ENCODE peak calls at places on chromosomes 5 and 9, in five cellular contexts. One of them, this sample, is unnamed.

GRCh38 chr5:66410056-66410455 is 186.1 kb upstream of the MAST4 start:
- DNase-seq in cardiac fibroblast: no peak
- DNase-seq in pancreas: no peak
- DNase-seq in sigmoid colon: no peak
- DNase-seq in foreskin fibroblast: no peak
- DNase-seq in this sample: no peak

GRCh38 chr9:133713960-133714495 is 24.1 kb downstream of the SARDH start:
- DNase-seq in cardiac fibroblast: no peak
- DNase-seq in pancreas: no peak
- DNase-seq in sigmoid colon: no peak
- DNase-seq in foreskin fibroblast: no peak
- DNase-seq in this sample: no peak

GRCh38 chr5:172383231-172383802 is 71.0 kb downstream of the SH3PXD2B start:
- DNase-seq in cardiac fibroblast: peak; percentile 40
- DNase-seq in pancreas: peak; percentile 54
- DNase-seq in sigmoid colon: no peak
- DNase-seq in foreskin fibroblast: peak; percentile 16
- DNase-seq in this sample: peak; percentile 72

GRCh38 chr9:109477269-109478203 is 20.6 kb downstream of the PTPN3 start:
- DNase-seq in cardiac fibroblast: no peak
- DNase-seq in pancreas: peak; percentile 97
- DNase-seq in sigmoid colon: no peak
- DNase-seq in foreskin fibroblast: no peak
- DNase-seq in this sample: peak; percentile 56

GRCh38 chr5:33526755-33527154 is 86.0 kb downstream of the TARS1 start:
- DNase-seq in cardiac fibroblast: no peak
- DNase-seq in pancreas: peak; percentile 37
- DNase-seq in sigmoid colon: no peak
- DNase-seq in foreskin fibroblast: no peak
- DNase-seq in this sample: peak; percentile 29

GRCh38 chr5:109141499-109142200 is 268.1 kb downstream of the PJA2 start:
- DNase-seq in cardiac fibroblast: no peak
- DNase-seq in pancreas: no peak
- DNase-seq in sigmoid colon: no peak
- DNase-seq in foreskin fibroblast: peak; percentile 10
- DNase-seq in this sample: no peak

GRCh38 chr9:72443855-72444254 is 77.6 kb upstream of the TMC1 start:
- DNase-seq in cardiac fibroblast: no peak
- DNase-seq in pancreas: no peak
- DNase-seq in sigmoid colon: no peak
- DNase-seq in foreskin fibroblast: no peak
- DNase-seq in this sample: no peak

GRCh38 chr5:36066540-36067210 is at the start of gene UGT3A2:
- DNase-seq in cardiac fibroblast: no peak
- DNase-seq in pancreas: no peak
- DNase-seq in sigmoid colon: no peak
- DNase-seq in foreskin fibroblast: no peak
- DNase-seq in this sample: no peak

GRCh38 chr5:137699291-137700281 is 36.3 kb downstream of the KLHL3 start:
- DNase-seq in cardiac fibroblast: peak; percentile 42
- DNase-seq in pancreas: no peak
- DNase-seq in sigmoid colon: no peak
- DNase-seq in foreskin fibroblast: no peak
- DNase-seq in this sample: no peak

GRCh38 chr5:105508519-105508918 is 1945.9 kb upstream of the NUDT12 start:
- DNase-seq in cardiac fibroblast: peak; percentile 0
- DNase-seq in pancreas: no peak
- DNase-seq in sigmoid colon: no peak
- DNase-seq in foreskin fibroblast: no peak
- DNase-seq in this sample: peak; percentile 24

GRCh38 chr5:44862808-44863207 is 54.1 kb downstream of the MRPS30 start:
- DNase-seq in cardiac fibroblast: peak; percentile 5
- DNase-seq in pancreas: no peak
- DNase-seq in sigmoid colon: no peak
- DNase-seq in foreskin fibroblast: no peak
- DNase-seq in this sample: peak; percentile 36

GRCh38 chr5:74409166-74409706 is 231.3 kb downstream of the ENC1 start:
- DNase-seq in cardiac fibroblast: no peak
- DNase-seq in pancreas: peak; percentile 72
- DNase-seq in sigmoid colon: no peak
- DNase-seq in foreskin fibroblast: no peak
- DNase-seq in this sample: no peak

GRCh38 chr9:112241491-112241890 is 66.4 kb upstream of the SUSD1 start:
- DNase-seq in cardiac fibroblast: peak; percentile 30
- DNase-seq in pancreas: no peak
- DNase-seq in sigmoid colon: no peak
- DNase-seq in foreskin fibroblast: no peak
- DNase-seq in this sample: peak; percentile 16

GRCh38 chr9:4114569-4115505 is 185.0 kb downstream of the GLIS3 start:
- DNase-seq in cardiac fibroblast: peak; percentile 65
- DNase-seq in pancreas: no peak
- DNase-seq in sigmoid colon: no peak
- DNase-seq in foreskin fibroblast: no peak
- DNase-seq in this sample: no peak

GRCh38 chr5:154523704-154524103 is 45.7 kb upstream of the HAND1 start:
- DNase-seq in cardiac fibroblast: peak; percentile 32
- DNase-seq in pancreas: no peak
- DNase-seq in sigmoid colon: no peak
- DNase-seq in foreskin fibroblast: no peak
- DNase-seq in this sample: no peak

GRCh38 chr5:8726383-8727036 is 819.4 kb downstream of the SEMA5A start:
- DNase-seq in cardiac fibroblast: no peak
- DNase-seq in pancreas: no peak
- DNase-seq in sigmoid colon: no peak
- DNase-seq in foreskin fibroblast: no peak
- DNase-seq in this sample: no peak

GRCh38 chr5:154356256-154356655 is 89.5 kb upstream of the SAP30L start:
- DNase-seq in cardiac fibroblast: peak; percentile 51
- DNase-seq in pancreas: no peak
- DNase-seq in sigmoid colon: peak; percentile 40
- DNase-seq in foreskin fibroblast: no peak
- DNase-seq in this sample: peak; percentile 68

GRCh38 chr9:91867740-91868139 is 82.3 kb downstream of the ROR2 start:
- DNase-seq in cardiac fibroblast: no peak
- DNase-seq in pancreas: no peak
- DNase-seq in sigmoid colon: no peak
- DNase-seq in foreskin fibroblast: no peak
- DNase-seq in this sample: no peak

GRCh38 chr9:73061131-73061530 is 90.5 kb upstream of the ANXA1 start:
- DNase-seq in cardiac fibroblast: no peak
- DNase-seq in pancreas: no peak
- DNase-seq in sigmoid colon: no peak
- DNase-seq in foreskin fibroblast: no peak
- DNase-seq in this sample: no peak

GRCh38 chr5:18465833-18466681 is 831.8 kb downstream of the TAF11L14 start:
- DNase-seq in cardiac fibroblast: peak; percentile 38
- DNase-seq in pancreas: peak; percentile 43
- DNase-seq in sigmoid colon: no peak
- DNase-seq in foreskin fibroblast: no peak
- DNase-seq in this sample: peak; percentile 78

GRCh38 chr9:92507496-92507895 is 25.2 kb upstream of the ASPN start:
- DNase-seq in cardiac fibroblast: no peak
- DNase-seq in pancreas: no peak
- DNase-seq in sigmoid colon: no peak
- DNase-seq in foreskin fibroblast: no peak
- DNase-seq in this sample: no peak

GRCh38 chr5:155616779-155617392 is 603.3 kb downstream of the KIF4B start:
- DNase-seq in cardiac fibroblast: peak; percentile 0
- DNase-seq in pancreas: no peak
- DNase-seq in sigmoid colon: no peak
- DNase-seq in foreskin fibroblast: no peak
- DNase-seq in this sample: peak; percentile 33

GRCh38 chr5:102826629-102827028 is 71.5 kb downstream of the PAM start:
- DNase-seq in cardiac fibroblast: no peak
- DNase-seq in pancreas: no peak
- DNase-seq in sigmoid colon: no peak
- DNase-seq in foreskin fibroblast: no peak
- DNase-seq in this sample: no peak

GRCh38 chr9:87148391-87149237 is 201.3 kb upstream of the GAS1 start:
- DNase-seq in cardiac fibroblast: peak; percentile 90
- DNase-seq in pancreas: peak; percentile 72
- DNase-seq in sigmoid colon: peak; percentile 91
- DNase-seq in foreskin fibroblast: peak; percentile 70
- DNase-seq in this sample: peak; percentile 22

GRCh38 chr5:173743641-173744343 is 127.3 kb upstream of the BOD1 start:
- DNase-seq in cardiac fibroblast: no peak
- DNase-seq in pancreas: no peak
- DNase-seq in sigmoid colon: no peak
- DNase-seq in foreskin fibroblast: no peak
- DNase-seq in this sample: no peak

GRCh38 chr5:107772418-107773310 is 101.9 kb upstream of the EFNA5 start:
- DNase-seq in cardiac fibroblast: no peak
- DNase-seq in pancreas: no peak
- DNase-seq in sigmoid colon: no peak
- DNase-seq in foreskin fibroblast: no peak
- DNase-seq in this sample: no peak

GRCh38 chr5:126594077-126594476 is 942 bp downstream of the ALDH7A1 start:
- DNase-seq in cardiac fibroblast: peak; percentile 21
- DNase-seq in pancreas: no peak
- DNase-seq in sigmoid colon: no peak
- DNase-seq in foreskin fibroblast: no peak
- DNase-seq in this sample: peak; percentile 47

GRCh38 chr9:112124156-112124555 is 50.9 kb downstream of the SUSD1 start:
- DNase-seq in cardiac fibroblast: no peak
- DNase-seq in pancreas: peak; percentile 41
- DNase-seq in sigmoid colon: no peak
- DNase-seq in foreskin fibroblast: no peak
- DNase-seq in this sample: no peak

GRCh38 chr9:3447813-3448212 is 78.0 kb downstream of the RFX3 start:
- DNase-seq in cardiac fibroblast: no peak
- DNase-seq in pancreas: no peak
- DNase-seq in sigmoid colon: no peak
- DNase-seq in foreskin fibroblast: no peak
- DNase-seq in this sample: no peak

GRCh38 chr5:78497573-78498533 is 137.4 kb downstream of the SCAMP1 start:
- DNase-seq in cardiac fibroblast: no peak
- DNase-seq in pancreas: no peak
- DNase-seq in sigmoid colon: no peak
- DNase-seq in foreskin fibroblast: no peak
- DNase-seq in this sample: no peak

GRCh38 chr5:53239301-53239990 is 129.9 kb upstream of the MOCS2 start:
- DNase-seq in cardiac fibroblast: peak; percentile 34
- DNase-seq in pancreas: no peak
- DNase-seq in sigmoid colon: no peak
- DNase-seq in foreskin fibroblast: no peak
- DNase-seq in this sample: no peak

GRCh38 chr9:126569036-126569435 is 44.7 kb upstream of the LMX1B start:
- DNase-seq in cardiac fibroblast: peak; percentile 20
- DNase-seq in pancreas: no peak
- DNase-seq in sigmoid colon: no peak
- DNase-seq in foreskin fibroblast: peak; percentile 7
- DNase-seq in this sample: peak; percentile 76

GRCh38 chr5:72092074-72092473 is 15.2 kb upstream of the MAP1B start:
- DNase-seq in cardiac fibroblast: no peak
- DNase-seq in pancreas: no peak
- DNase-seq in sigmoid colon: no peak
- DNase-seq in foreskin fibroblast: no peak
- DNase-seq in this sample: no peak

GRCh38 chr9:87122947-87123685 is 175.8 kb upstream of the GAS1 start:
- DNase-seq in cardiac fibroblast: peak; percentile 93
- DNase-seq in pancreas: no peak
- DNase-seq in sigmoid colon: no peak
- DNase-seq in foreskin fibroblast: peak; percentile 78
- DNase-seq in this sample: peak; percentile 66

GRCh38 chr5:167985373-167985772 is 306.1 kb upstream of the WWC1 start:
- DNase-seq in cardiac fibroblast: no peak
- DNase-seq in pancreas: no peak
- DNase-seq in sigmoid colon: no peak
- DNase-seq in foreskin fibroblast: no peak
- DNase-seq in this sample: no peak

GRCh38 chr9:110502842-110503241 is 76.7 kb downstream of the SVEP1 start:
- DNase-seq in cardiac fibroblast: no peak
- DNase-seq in pancreas: no peak
- DNase-seq in sigmoid colon: no peak
- DNase-seq in foreskin fibroblast: no peak
- DNase-seq in this sample: peak; percentile 16

GRCh38 chr5:31682847-31683246 is 43.9 kb downstream of the PDZD2 start:
- DNase-seq in cardiac fibroblast: no peak
- DNase-seq in pancreas: no peak
- DNase-seq in sigmoid colon: no peak
- DNase-seq in foreskin fibroblast: no peak
- DNase-seq in this sample: no peak
- TF ChIP-seq CTCF in cardiac fibroblast: no peak
- TF ChIP-seq CTCF in pancreas: no peak
- TF ChIP-seq CTCF in sigmoid colon: no peak
- TF ChIP-seq CTCF in foreskin fibroblast: no peak
- TF ChIP-seq CTCF in this sample: no peak

DNA sequence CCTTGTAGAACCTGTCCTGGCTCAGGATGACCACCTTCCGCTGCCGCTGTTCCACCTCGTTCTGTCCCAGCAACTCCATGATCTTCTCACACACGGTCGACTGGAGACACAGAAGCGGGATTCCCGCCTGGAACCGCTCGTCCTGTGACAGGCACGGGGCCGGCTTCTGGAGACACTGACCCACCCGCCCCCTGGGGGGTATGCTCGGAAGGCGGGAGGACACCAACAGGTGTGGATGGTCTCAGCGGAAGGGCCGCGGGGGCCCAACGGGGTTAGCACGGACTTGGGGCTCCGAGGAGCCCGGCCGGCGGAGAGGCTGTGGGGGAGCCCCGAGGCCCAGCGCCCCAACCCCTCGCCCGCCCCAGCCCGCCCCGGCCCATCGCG is 525 bp downstream of the UCK1 start:
- DNase-seq in cardiac fibroblast: peak; percentile 31
- DNase-seq in pancreas: no peak
- DNase-seq in sigmoid colon: peak; percentile 76
- DNase-seq in foreskin fibroblast: peak; percentile 19
- DNase-seq in this sample: peak; percentile 21
- TF ChIP-seq CTCF in cardiac fibroblast: peak; percentile 35
- TF ChIP-seq CTCF in pancreas: no peak
- TF ChIP-seq CTCF in sigmoid colon: no peak
- TF ChIP-seq CTCF in foreskin fibroblast: no peak
- TF ChIP-seq CTCF in this sample: no peak

GRCh38 chr9:136757328-136757727 is 715 bp downstream of the LCN8 start:
- DNase-seq in cardiac fibroblast: no peak
- DNase-seq in pancreas: no peak
- DNase-seq in sigmoid colon: peak; percentile 30
- DNase-seq in foreskin fibroblast: no peak
- DNase-seq in this sample: no peak
- TF ChIP-seq CTCF in cardiac fibroblast: no peak
- TF ChIP-seq CTCF in pancreas: no peak
- TF ChIP-seq CTCF in sigmoid colon: no peak
- TF ChIP-seq CTCF in foreskin fibroblast: no peak
- TF ChIP-seq CTCF in this sample: no peak

DNA sequence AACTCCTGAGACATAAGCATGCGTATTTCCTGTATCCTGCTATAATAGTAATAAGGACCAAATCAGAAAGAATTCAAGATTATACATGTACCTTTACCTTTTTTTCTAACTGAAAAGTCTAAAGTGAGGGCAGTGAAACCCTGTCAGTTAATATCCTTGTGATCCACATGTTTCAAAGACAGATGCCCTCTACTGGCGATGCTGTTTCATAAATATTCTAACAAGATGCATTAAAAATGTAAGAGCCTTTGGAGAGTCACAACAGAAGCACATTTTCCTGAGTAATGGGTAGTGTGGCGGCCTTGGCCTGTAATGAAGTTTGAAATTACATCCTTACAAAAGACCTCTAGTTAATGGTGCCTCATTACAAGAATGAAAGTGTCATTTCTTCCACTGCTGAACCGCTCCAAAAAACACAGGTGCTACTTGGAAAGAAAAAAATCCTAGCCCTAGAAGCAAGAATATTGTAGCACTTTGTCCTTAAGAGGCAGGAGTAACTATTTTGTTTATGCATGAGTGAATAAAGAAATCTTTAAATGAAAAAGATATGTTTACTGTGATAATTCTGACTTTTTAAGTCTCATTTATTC is 232.6 kb downstream of the EPB41L4A start:
- DNase-seq in cardiac fibroblast: peak; percentile 62
- DNase-seq in pancreas: no peak
- DNase-seq in sigmoid colon: no peak
- DNase-seq in foreskin fibroblast: peak; percentile 16
- DNase-seq in this sample: peak; percentile 56
- TF ChIP-seq CTCF in cardiac fibroblast: peak; percentile 44
- TF ChIP-seq CTCF in pancreas: peak; percentile 48
- TF ChIP-seq CTCF in sigmoid colon: peak; percentile 16
- TF ChIP-seq CTCF in foreskin fibroblast: peak; percentile 59
- TF ChIP-seq CTCF in this sample: peak; percentile 48